ENCODE peak calls at places on chromosomes 5 and 9, in five cellular contexts. H is astrocyte of the spinal cord, L is endodermal cell, B is coronary artery, R is HFF-Myc. Z is an unnamed sample.

GRCh38 chr5:171913987-171914273 is 92.5 kb downstream of the FBXW11 start:
- DNase-seq in H (no peak), L (no peak), B (no peak), R (no peak), Z (no peak)

GRCh38 chr9:35937227-35937626 is 20.7 kb downstream of the OR2S2 start:
- DNase-seq in H (no peak), L (no peak), B (no peak), R (no peak), Z (no peak)

GRCh38 chr9:5917273-5917672 is 26.6 kb downstream of the MLANA start:
- DNase-seq in H (no peak), L (no peak), B (no peak), R (no peak), Z (no peak)

GRCh38 chr9:137021979-137022619 is 5.9 kb downstream of the ABCA2 start:
- DNase-seq in H (no peak), L (peak), B (no peak), R (peak), Z (peak)

GRCh38 chr5:177447066-177447610 is 524 bp downstream of the PRR7 start:
- DNase-seq in H (no peak), L (peak), B (no peak), R (no peak), Z (peak)

GRCh38 chr9:96460470-96460869 is 10.5 kb downstream of the HABP4 start:
- DNase-seq in H (no peak), L (no peak), B (no peak), R (no peak), Z (no peak)

GRCh38 chr5:133041910-133042309 is 9.9 kb upstream of the HSPA4 start:
- DNase-seq in H (peak), L (no peak), B (no peak), R (no peak), Z (peak)

GRCh38 chr9:137534256-137535119 is 15.7 kb downstream of the PNPLA7 start:
- DNase-seq in H (peak), L (peak), B (no peak), R (peak), Z (peak)

GRCh38 chr9:78707481-78707977 is 410.6 kb downstream of the PSAT1 start:
- DNase-seq in H (peak), L (no peak), B (no peak), R (peak), Z (no peak)

GRCh38 chr5:77424921-77425320 is 67.2 kb downstream of the WDR41 start:
- DNase-seq in H (no peak), L (no peak), B (no peak), R (no peak), Z (no peak)

GRCh38 chr5:144315994-144316634 is 145.4 kb downstream of the KCTD16 start:
- DNase-seq in H (no peak), L (no peak), B (no peak), R (no peak), Z (no peak)

GRCh38 chr9:118017607-118018122 is 313.5 kb downstream of the TLR4 start:
- DNase-seq in H (no peak), L (no peak), B (no peak), R (no peak), Z (no peak)

GRCh38 chr5:117833666-117834065 is 1154.7 kb downstream of the DTWD2 start:
- DNase-seq in H (no peak), L (no peak), B (no peak), R (no peak), Z (no peak)

GRCh38 chr5:33824516-33825195 is 67.1 kb downstream of the ADAMTS12 start:
- DNase-seq in H (peak), L (no peak), B (no peak), R (no peak), Z (no peak)

GRCh38 chr9:132372177-132373095 is 17.6 kb upstream of the SETX start:
- DNase-seq in H (no peak), L (peak), B (no peak), R (peak), Z (no peak)

GRCh38 chr5:173848986-173849596 is 39.1 kb upstream of the CPEB4 start:
- DNase-seq in H (no peak), L (no peak), B (no peak), R (no peak), Z (no peak)

GRCh38 chr9:96721303-96721702 is 56.6 kb downstream of the ZNF510 start:
- DNase-seq in H (no peak), L (no peak), B (no peak), R (no peak), Z (no peak)

GRCh38 chr5:157323107-157323706 is 57.3 kb downstream of the CYFIP2 start:
- DNase-seq in H (no peak), L (peak), B (no peak), R (no peak), Z (peak)

GRCh38 chr9:97711223-97711626 is 14.1 kb upstream of the XPA start:
- DNase-seq in H (no peak), L (peak), B (no peak), R (no peak), Z (peak)

GRCh38 chr9:14434971-14435718 is 121.2 kb upstream of the NFIB start:
- DNase-seq in H (no peak), L (no peak), B (no peak), R (no peak), Z (no peak)

GRCh38 chr9:137967280-137967943 is 89.8 kb downstream of the CACNA1B start:
- DNase-seq in H (no peak), L (peak), B (no peak), R (no peak), Z (no peak)

GRCh38 chr5:145937432-145938250 is 1.3 kb downstream of the SH3RF2 start:
- DNase-seq in H (peak), L (peak), B (no peak), R (no peak), Z (peak)

GRCh38 chr5:177204281-177204680 is 70.7 kb downstream of the NSD1 start:
- DNase-seq in H (no peak), L (no peak), B (no peak), R (no peak), Z (no peak)

GRCh38 chr5:173778784-173779304 is 109.3 kb upstream of the CPEB4 start:
- DNase-seq in H (no peak), L (no peak), B (no peak), R (no peak), Z (no peak)

GRCh38 chr9:71223953-71224538 is 102.6 kb upstream of the TRPM3 start:
- DNase-seq in H (no peak), L (peak), B (no peak), R (no peak), Z (peak)

GRCh38 chr5:24110019-24110615 is 534.7 kb downstream of the CDH10 start:
- DNase-seq in H (peak), L (no peak), B (no peak), R (no peak), Z (peak)

GRCh38 chr5:10789021-10789420 is 28.0 kb upstream of the DAP start:
- DNase-seq in H (peak), L (no peak), B (no peak), R (peak), Z (no peak)

GRCh38 chr9:71683598-71684235 is 84.6 kb downstream of the CEMIP2 start:
- DNase-seq in H (peak), L (peak), B (no peak), R (no peak), Z (peak)

GRCh38 chr9:3177921-3178320 is 334.0 kb upstream of the PUM3 start:
- DNase-seq in H (no peak), L (no peak), B (no peak), R (no peak), Z (no peak)

GRCh38 chr5:56358703-56359428 is 125.7 kb upstream of the ANKRD55 start:
- DNase-seq in H (peak), L (no peak), B (no peak), R (no peak), Z (no peak)

GRCh38 chr9:134630861-134631260 is 10.7 kb upstream of the COL5A1 start:
- DNase-seq in H (no peak), L (peak), B (no peak), R (no peak), Z (no peak)

GRCh38 chr9:37953204-37953774 is 49.4 kb upstream of the SLC25A51 start:
- DNase-seq in H (no peak), L (no peak), B (no peak), R (no peak), Z (no peak)

DNA sequence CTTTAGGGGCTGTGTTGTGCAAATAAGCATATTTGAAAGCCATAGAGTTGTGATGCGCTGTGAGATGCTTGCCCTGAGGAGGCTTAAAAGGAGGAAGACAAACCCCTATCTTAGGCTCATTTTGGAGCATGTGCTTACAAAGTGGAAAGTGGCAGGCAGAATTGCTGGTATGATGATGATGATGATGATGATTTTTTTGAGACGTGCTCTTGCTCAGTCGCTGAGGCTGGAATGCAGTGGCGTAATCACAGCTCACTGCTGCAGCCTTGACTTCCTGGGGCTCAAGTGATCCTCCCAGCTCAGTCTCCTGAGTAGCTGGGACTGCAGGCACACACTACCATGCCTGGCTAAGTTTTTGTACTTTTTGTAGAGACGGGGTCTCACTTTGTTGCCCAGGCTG is 1.7 kb downstream of the CNOT8 start:
- DNase-seq in H (no peak), L (peak), B (no peak), R (no peak), Z (peak)
- H3K4me3 ChIP-seq in H (peak), L (peak), B (peak), R (peak), Z (peak)

GRCh38 chr5:83516361-83516760 is 44.8 kb downstream of the VCAN start:
- DNase-seq in H (no peak), L (no peak), B (no peak), R (peak), Z (no peak)
- H3K4me3 ChIP-seq in H (no peak), L (no peak), B (no peak), R (no peak), Z (no peak)

GRCh38 chr9:93946338-93946712 is 8.8 kb downstream of the BARX1 start:
- DNase-seq in H (no peak), L (no peak), B (no peak), R (no peak), Z (no peak)

GRCh38 chr9:93948456-93949072 is 6.6 kb downstream of the BARX1 start:
- DNase-seq in H (no peak), L (no peak), B (no peak), R (no peak), Z (peak)

GRCh38 chr9:93944011-93944410 is 11.1 kb downstream of the BARX1 start:
- DNase-seq in H (no peak), L (peak), B (no peak), R (no peak), Z (peak)

GRCh38 chr9:93947409-93948070 is 7.6 kb downstream of the BARX1 start:
- DNase-seq in H (no peak), L (peak), B (no peak), R (no peak), Z (peak)

DNA sequence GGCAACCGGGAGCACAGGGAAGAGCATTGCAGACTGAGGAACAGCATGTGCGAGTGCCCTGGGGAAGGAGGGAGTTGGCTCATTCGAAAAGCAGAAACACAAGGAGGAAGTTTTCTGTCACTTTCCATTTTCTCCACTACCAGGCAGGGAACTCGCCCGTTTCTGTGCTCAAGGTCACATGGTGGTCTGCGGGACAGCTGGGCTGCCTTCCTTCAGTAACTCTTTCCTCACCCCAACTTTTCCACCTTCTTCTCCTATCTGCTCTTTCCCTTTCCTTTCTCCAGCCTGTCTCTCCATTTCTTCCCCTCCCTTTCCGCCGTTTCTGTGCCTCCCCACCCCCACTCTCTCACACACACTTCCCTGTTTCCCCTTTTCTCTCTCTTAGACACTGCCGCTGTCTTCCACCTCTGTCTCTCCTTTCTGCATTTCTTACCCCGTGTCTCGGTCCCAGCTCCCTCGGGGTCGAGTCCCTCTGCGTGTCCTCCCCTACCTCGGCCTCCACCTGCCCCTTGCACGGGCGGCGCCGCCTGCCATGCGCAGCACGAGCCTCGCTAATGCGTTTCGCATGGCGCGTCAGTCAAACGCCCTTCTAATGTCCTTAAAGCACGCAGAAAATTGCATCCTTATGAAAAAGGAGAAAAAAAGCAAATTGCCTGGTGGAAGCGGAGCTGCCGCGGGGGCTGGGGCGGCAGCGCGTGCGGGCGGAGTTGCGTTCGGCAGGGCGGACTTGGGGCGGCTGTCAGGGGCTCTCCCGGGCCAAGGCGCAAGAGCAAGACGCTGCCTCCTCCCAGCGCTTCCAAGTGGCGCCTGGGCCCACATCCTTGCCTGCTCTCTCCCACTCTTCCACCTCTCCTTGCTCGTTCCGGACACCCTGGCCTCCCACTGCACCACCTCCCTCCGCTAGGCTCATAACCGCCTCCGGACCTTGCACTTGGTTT is 9.5 kb downstream of the BARX1 start:
- DNase-seq in H (no peak), L (peak), B (no peak), R (no peak), Z (peak)
- H3K4me3 ChIP-seq in H (no peak), L (peak), B (peak), R (no peak), Z (peak)

GRCh38 chr9:126611592-126612328 is 2.0 kb upstream of the LMX1B start:
- DNase-seq in H (peak), L (peak), B (no peak), R (no peak), Z (peak)

GRCh38 chr9:126613656-126614055 is at the start of gene LMX1B:
- DNase-seq in H (no peak), L (peak), B (no peak), R (no peak), Z (peak)

GRCh38 chr9:126614088-126614454 is 343 bp downstream of the LMX1B start:
- DNase-seq in H (no peak), L (peak), B (no peak), R (no peak), Z (peak)

GRCh38 chr9:126612329-126612812 is 1.4 kb upstream of the LMX1B start:
- DNase-seq in H (no peak), L (peak), B (no peak), R (no peak), Z (no peak)

DNA sequence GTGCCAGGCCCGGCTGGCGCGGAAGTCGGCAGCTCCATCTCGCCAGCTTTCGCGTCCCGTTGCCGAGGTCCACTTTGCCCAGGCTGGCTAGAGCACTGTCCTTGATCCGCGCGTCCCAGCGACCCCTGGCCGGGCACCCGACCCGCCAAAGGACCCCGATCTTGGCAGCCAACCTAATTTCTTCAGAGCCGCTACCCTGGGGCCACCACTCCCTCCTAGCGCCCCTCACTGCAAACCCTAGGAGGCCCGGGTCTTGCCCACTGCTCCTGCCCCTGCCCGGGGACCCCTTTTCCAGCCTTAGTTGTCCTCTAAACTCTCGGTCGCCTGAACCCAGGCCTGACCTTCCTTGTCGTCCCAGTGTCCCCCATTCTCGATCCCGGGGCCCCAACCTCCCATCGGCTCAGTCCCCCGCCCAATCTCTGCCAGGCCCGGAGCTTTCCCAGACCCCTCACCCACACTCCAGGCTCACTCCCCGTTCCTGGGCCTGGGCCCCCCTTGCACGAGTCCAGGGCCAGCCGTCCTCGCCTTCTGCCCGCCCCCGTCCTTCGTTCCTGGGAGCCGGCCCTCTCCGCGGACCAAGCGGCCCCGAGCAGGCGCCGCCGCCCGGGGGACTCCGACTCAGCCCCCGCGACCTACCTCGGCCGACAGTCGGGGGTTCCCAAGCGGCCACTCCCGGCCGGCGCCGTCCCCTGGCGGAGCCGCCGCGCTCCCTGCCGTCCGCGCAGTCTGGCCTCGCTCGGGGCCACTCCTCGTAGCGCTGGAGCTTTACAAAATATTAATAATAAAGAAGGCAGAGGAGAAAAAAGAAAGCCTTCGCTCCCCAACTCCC is 701 bp upstream of the LMX1B start:
- DNase-seq in H (no peak), L (peak), B (no peak), R (no peak), Z (peak)
- H3K4me3 ChIP-seq in H (peak), L (peak), B (peak), R (no peak), Z (peak)

GRCh38 chr9:2012347-2012746 is 2.8 kb upstream of the SMARCA2 start:
- DNase-seq in H (no peak), L (no peak), B (no peak), R (no peak), Z (no peak)

GRCh38 chr9:2015581-2016410 is 649 bp downstream of the SMARCA2 start:
- DNase-seq in H (peak), L (peak), B (peak), R (no peak), Z (peak)

GRCh38 chr9:2014696-2015580 is at the start of gene SMARCA2:
- DNase-seq in H (peak), L (peak), B (peak), R (peak), Z (peak)

GRCh38 chr9:2014148-2014547 is 999 bp upstream of the SMARCA2 start:
- DNase-seq in H (no peak), L (no peak), B (no peak), R (no peak), Z (no peak)

DNA sequence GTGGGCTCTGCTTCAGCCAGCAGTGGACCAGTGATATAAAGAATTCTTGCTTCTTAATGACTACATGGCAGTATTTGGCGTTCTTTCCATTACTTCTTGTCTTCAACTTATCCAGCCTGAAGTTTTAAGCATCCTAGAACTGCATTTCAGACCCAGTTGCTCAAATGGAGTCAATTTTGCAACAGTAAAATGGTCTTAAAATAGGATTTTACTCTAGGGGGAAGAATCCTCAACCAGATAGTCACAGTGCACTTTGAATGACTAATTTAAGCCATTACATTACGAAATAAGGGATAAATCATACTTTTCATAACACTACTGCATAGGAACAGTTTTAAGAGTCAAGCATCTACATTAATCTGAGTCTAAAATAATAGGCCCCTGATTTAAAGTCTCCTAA is 1.5 kb upstream of the SMARCA2 start:
- DNase-seq in H (no peak), L (no peak), B (no peak), R (no peak), Z (no peak)
- H3K4me3 ChIP-seq in H (peak), L (peak), B (peak), R (peak), Z (peak)

GRCh38 chr9:130143974-130144373 is 28.2 kb upstream of the NCS1 start:
- DNase-seq in H (peak), L (no peak), B (no peak), R (no peak), Z (no peak)
- H3K4me3 ChIP-seq in H (no peak), L (no peak), B (peak), R (no peak), Z (no peak)

Z was measured in GM23338.